ENCODE peak calls at places on chromosome 1, in six cellular contexts. X is H9, Q is IMR-90, L is H1, Y is mesenchymal stem cell, V is trophoblast cell. W is an unnamed sample.

GRCh38 chr1:71081697-71082080 is 854 bp upstream of the ZRANB2 start:
- DNase-seq in X (no peak), Q (no peak), L (no peak), Y (no peak), V (no peak), W (no peak)

GRCh38 chr1:211603191-211603701 is 24.3 kb upstream of the SLC30A1 start:
- DNase-seq in X (no peak), Q (peak; percentile 50), L (no peak), Y (peak; percentile 47), V (peak; percentile 87), W (no peak)

GRCh38 chr1:218660678-218661053 is 315.5 kb downstream of the TGFB2 start:
- DNase-seq in X (no peak), Q (peak; percentile 82), L (no peak), Y (peak; percentile 82), V (peak; percentile 72), W (no peak)

GRCh38 chr1:2351723-2352122 is 39.6 kb downstream of the MORN1 start:
- DNase-seq in X (no peak), Q (no peak), L (no peak), Y (no peak), V (no peak), W (no peak)

GRCh38 chr1:172270605-172271004 is 149.9 kb upstream of the C1orf105 start:
- DNase-seq in X (no peak), Q (peak; percentile 47), L (no peak), Y (peak; percentile 51), V (no peak), W (no peak)

GRCh38 chr1:65174585-65174984 is 26.6 kb downstream of the AK4 start:
- DNase-seq in X (no peak), Q (peak; percentile 94), L (no peak), Y (peak; percentile 86), V (peak; percentile 8), W (no peak)

GRCh38 chr1:205229399-205229861 is 1.7 kb downstream of the TMCC2 start:
- DNase-seq in X (peak; percentile 88), Q (peak; percentile 57), L (no peak), Y (peak; percentile 55), V (peak; percentile 48), W (peak; percentile 47)

GRCh38 chr1:159177273-159177907 is 6.0 kb downstream of the CADM3 start:
- DNase-seq in X (peak; percentile 71), Q (peak; percentile 58), L (no peak), Y (peak; percentile 63), V (peak; percentile 90), W (peak; percentile 89)

GRCh38 chr1:200258447-200259375 is 151.1 kb downstream of the ZNF281 start:
- DNase-seq in X (no peak), Q (peak; percentile 21), L (no peak), Y (peak; percentile 31), V (peak; percentile 54), W (no peak)

GRCh38 chr1:231778009-231778719 is 151.6 kb downstream of the DISC1 start:
- DNase-seq in X (no peak), Q (peak; percentile 47), L (no peak), Y (peak; percentile 73), V (peak; percentile 90), W (no peak)

GRCh38 chr1:247639381-247639981 is 34.1 kb downstream of the OR2G3 start:
- DNase-seq in X (peak; percentile 91), Q (peak; percentile 4), L (peak; percentile 44), Y (no peak), V (peak; percentile 79), W (peak; percentile 24)

GRCh38 chr1:48341221-48341620 is 118.7 kb downstream of the SLC5A9 start:
- DNase-seq in X (no peak), Q (peak; percentile 3), L (no peak), Y (no peak), V (peak; percentile 42), W (no peak)

GRCh38 chr1:216075339-216075738 is 347.9 kb downstream of the USH2A start:
- DNase-seq in X (peak; percentile 35), Q (peak; percentile 34), L (no peak), Y (peak; percentile 14), V (peak; percentile 18), W (no peak)

GRCh38 chr1:161730050-161730564 is 8.8 kb downstream of the FCRLB start:
- DNase-seq in X (no peak), Q (peak; percentile 72), L (no peak), Y (peak; percentile 62), V (no peak), W (no peak)

GRCh38 chr1:39196244-39197215 is 8.0 kb upstream of the MACF1 start:
- DNase-seq in X (no peak), Q (peak; percentile 50), L (no peak), Y (no peak), V (no peak), W (no peak)

GRCh38 chr1:110082477-110082876 is 12.0 kb upstream of the ALX3 start:
- DNase-seq in X (no peak), Q (no peak), L (no peak), Y (no peak), V (no peak), W (no peak)

GRCh38 chr1:46691997-46692790 is 20.5 kb downstream of the TEX38 start:
- DNase-seq in X (no peak), Q (peak; percentile 38), L (no peak), Y (no peak), V (peak; percentile 44), W (no peak)
- H3K4me2 ChIP-seq in X (no peak overlapping the region), Q (no peak overlapping the region), L (no peak overlapping the region), Y (no peak overlapping the region), V (no peak overlapping the region), W (no peak overlapping the region)

DNA sequence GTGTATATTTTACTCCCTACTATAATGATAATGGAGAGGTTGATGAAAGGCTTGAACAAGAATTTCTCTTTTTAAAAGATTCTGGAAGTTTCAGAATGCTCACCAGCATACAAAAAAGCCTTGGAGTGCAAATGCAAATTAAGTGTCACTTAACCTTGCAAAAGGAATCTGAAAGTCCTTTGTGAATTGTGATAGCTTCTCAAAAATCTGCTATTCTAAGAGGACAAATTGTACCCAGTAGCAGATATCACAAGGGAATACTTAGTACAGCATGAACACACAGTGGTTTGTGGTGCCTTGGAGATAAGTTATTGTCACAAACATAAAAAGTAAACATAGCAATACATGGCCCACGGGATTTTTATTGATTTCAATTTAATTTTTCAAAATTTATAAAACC is 1208.3 kb upstream of the B3GALT2 start:
- DNase-seq in X (no peak), Q (no peak), L (no peak), Y (no peak), V (no peak), W (no peak)
- H4K91ac ChIP-seq in X (no peak overlapping the region), Q (no peak overlapping the region), L (no peak overlapping the region), Y (no peak overlapping the region), V (no peak overlapping the region), W (no peak overlapping the region)

DNA sequence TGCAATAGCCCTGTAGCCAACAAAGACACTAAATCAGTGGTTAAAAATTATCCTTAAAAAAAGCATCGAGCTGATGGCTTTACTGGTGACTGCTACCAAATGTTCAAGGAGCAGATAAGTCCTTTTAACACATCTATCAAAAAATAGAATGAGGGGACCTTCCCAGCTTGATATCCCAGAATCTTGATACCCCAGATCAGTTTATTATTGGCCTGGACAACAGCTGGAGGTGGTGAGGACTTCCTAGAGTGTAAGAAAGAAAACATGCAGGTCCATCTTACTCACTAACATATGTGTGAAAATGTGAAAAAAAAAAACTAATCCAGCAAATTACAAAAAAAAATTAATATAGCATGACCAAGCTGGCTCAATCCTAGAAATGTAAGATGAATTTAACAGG is 21.3 kb downstream of the CHIT1 start:
- DNase-seq in X (no peak), Q (no peak), L (no peak), Y (no peak), V (no peak), W (no peak)
- H3K4me2 ChIP-seq in X (no peak overlapping the region), Q (no peak overlapping the region), L (no peak overlapping the region), Y (no peak overlapping the region), V (no peak overlapping the region), W (no peak overlapping the region)

DNA sequence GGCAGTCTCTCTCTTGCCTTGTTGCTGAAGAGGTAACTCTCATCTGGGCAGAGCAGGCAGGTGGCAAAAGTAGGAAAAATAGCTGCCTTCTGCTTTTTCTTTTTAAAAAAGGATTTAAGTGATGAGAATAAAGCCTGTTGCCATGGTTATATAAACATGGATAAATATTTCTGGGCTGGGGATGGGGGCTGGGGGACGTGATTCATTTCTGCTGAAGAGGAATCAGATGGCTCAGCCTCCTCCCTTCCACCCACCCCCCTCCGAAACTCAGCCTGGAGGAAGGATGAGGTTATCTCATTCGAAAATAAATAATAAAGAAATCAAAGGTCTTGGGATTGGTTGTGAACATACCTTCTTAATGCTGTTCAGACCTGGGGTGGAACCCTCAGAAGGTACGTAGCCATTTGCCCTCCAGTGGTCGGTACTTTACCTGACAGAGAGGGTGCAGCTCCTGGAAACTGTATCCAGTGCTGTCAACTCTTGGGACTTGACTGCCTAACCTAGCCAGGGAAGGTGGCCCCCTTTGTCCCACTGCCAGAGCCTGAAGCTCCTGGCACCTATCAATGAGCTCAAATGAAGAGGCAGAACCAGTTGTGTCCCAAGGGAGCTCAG is 3.8 kb upstream of the INKA2 start:
- DNase-seq in X (no peak), Q (peak; percentile 86), L (no peak), Y (peak; percentile 86), V (peak; percentile 46), W (no peak)
- H4K91ac ChIP-seq in X (no peak overlapping the region), Q (peak overlapping the region; percentile 87), L (no peak overlapping the region), Y (peak overlapping the region; percentile 15), V (no peak overlapping the region), W (no peak overlapping the region)

GRCh38 chr1:3558036-3558726 is 53.1 kb downstream of the MEGF6 start:
- DNase-seq in X (no peak), Q (no peak), L (no peak), Y (no peak), V (no peak), W (no peak)
- H3K4me2 ChIP-seq in X (no peak overlapping the region), Q (no peak overlapping the region), L (no peak overlapping the region), Y (no peak overlapping the region), V (no peak overlapping the region), W (no peak overlapping the region)

GRCh38 chr1:55814967-55815366 is 599.8 kb upstream of the USP24 start:
- DNase-seq in X (no peak), Q (no peak), L (no peak), Y (no peak), V (no peak), W (no peak)
- H4K91ac ChIP-seq in X (no peak overlapping the region), Q (peak overlapping the region; percentile 56), L (no peak overlapping the region), Y (no peak overlapping the region), V (peak overlapping the region; percentile 95), W (no peak overlapping the region)

GRCh38 chr1:147169171-147169570 is 3.1 kb downstream of the PRKAB2 start:
- DNase-seq in X (no peak), Q (no peak), L (no peak), Y (peak; percentile 7), V (peak; percentile 74), W (no peak)
- H3K4me2 ChIP-seq in X (no peak overlapping the region), Q (peak overlapping the region; percentile 80), L (no peak overlapping the region), Y (no peak overlapping the region), V (no peak overlapping the region), W (no peak overlapping the region)

DNA sequence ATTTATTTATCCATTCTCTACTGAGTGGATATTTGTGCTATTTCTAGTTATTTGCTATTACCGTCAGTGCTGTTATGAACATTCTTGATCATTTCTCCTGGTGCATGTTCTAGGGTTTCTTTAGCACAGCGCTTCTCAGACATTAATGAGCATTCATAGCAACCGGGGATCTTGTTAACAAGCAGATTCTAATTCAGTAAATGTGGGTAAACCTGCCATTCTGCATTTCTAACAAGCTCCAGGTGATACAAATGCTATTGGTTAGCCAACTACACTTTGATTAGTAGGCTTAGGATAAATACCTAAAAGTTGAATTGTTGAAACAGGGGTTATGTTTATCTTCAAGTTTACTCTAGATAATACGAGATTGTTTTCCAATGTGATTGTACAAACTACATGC is 3.3 kb upstream of the DBT start:
- DNase-seq in X (no peak), Q (no peak), L (no peak), Y (no peak), V (peak; percentile 93), W (no peak)
- H4K91ac ChIP-seq in X (no peak overlapping the region), Q (no peak overlapping the region), L (no peak overlapping the region), Y (no peak overlapping the region), V (no peak overlapping the region), W (no peak overlapping the region)

W was measured in neuronal stem cell.